ENCODE peak calls at places on chromosomes 3 and 15, in six cellular contexts. T, E, K, B, X and I are unnamed samples.

GRCh38 chr3:68878962-68879361 is 53.4 kb downstream of the TAFA4 start:
- DNase-seq in T (no peak), E (no peak), K (no peak), B (no peak), X (no peak), I (no peak)

GRCh38 chr3:129413687-129414506 is 14.5 kb downstream of the EFCAB12 start:
- DNase-seq in T (no peak), E (peak), K (peak), B (no peak), X (peak), I (no peak)

GRCh38 chr15:69190504-69190903 is 30.1 kb downstream of the GLCE start:
- DNase-seq in T (no peak), E (no peak), K (no peak), B (no peak), X (no peak), I (no peak)

GRCh38 chr3:175304437-175304836 is 445.3 kb downstream of the NAALADL2 start:
- DNase-seq in T (no peak), E (no peak), K (no peak), B (no peak), X (no peak), I (no peak)

GRCh38 chr3:71294919-71295318 is 288.6 kb downstream of the FOXP1 start:
- DNase-seq in T (no peak), E (no peak), K (no peak), B (no peak), X (no peak), I (no peak)

GRCh38 chr3:32374788-32375595 is 16.7 kb upstream of the CMTM7 start:
- DNase-seq in T (peak), E (peak), K (no peak), B (no peak), X (peak), I (no peak)

GRCh38 chr3:35664460-35664919 is 25.2 kb downstream of the ARPP21 start:
- DNase-seq in T (no peak), E (peak), K (no peak), B (no peak), X (no peak), I (peak)

GRCh38 chr15:71093089-71094024 is 21.9 kb upstream of the THSD4 start:
- DNase-seq in T (no peak), E (peak), K (peak), B (no peak), X (peak), I (no peak)

GRCh38 chr15:67771201-67771600 is 54.1 kb upstream of the SKOR1 start:
- DNase-seq in T (no peak), E (no peak), K (no peak), B (no peak), X (no peak), I (no peak)

GRCh38 chr3:146153429-146153828 is 7.6 kb downstream of the PLOD2 start:
- DNase-seq in T (no peak), E (no peak), K (no peak), B (no peak), X (no peak), I (no peak)

GRCh38 chr3:146142757-146143156 is 18.2 kb downstream of the PLOD2 start:
- DNase-seq in T (no peak), E (peak), K (no peak), B (no peak), X (no peak), I (no peak)

GRCh38 chr3:146145642-146146041 is 15.3 kb downstream of the PLOD2 start:
- DNase-seq in T (no peak), E (no peak), K (no peak), B (no peak), X (no peak), I (no peak)

GRCh38 chr3:146152841-146153240 is 8.1 kb downstream of the PLOD2 start:
- DNase-seq in T (no peak), E (peak), K (no peak), B (no peak), X (no peak), I (no peak)

DNA sequence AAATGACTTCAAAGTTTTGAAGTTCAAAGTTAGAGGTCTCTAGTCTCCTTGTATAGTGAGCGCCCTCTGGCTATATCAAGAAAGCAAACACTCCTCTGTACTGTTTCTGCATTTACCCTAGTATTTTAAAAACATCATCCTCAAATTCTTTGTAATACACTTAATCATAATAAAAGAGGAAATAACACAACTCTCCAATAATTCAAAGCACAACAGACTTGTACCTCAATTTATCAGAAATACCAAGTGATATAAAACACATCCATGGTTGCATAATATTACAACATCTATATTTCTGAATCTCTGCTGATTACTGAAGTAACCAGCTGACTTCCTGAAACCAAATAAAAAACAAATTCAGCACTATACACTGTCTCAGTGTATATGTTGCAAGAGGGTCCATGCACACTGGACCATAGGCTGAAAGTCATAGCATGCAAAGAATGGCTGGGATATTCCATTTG is 12.5 kb downstream of the PLOD2 start:
- DNase-seq in T (no peak), E (no peak), K (no peak), B (no peak), X (no peak), I (no peak)
- TF ChIP-seq CTCF in T (peak), E (peak), K (no peak), B (no peak), X (peak), I (no peak)

GRCh38 chr3:39811561-39811960 is 2.2 kb downstream of the MYRIP start:
- DNase-seq in T (no peak), E (no peak), K (no peak), B (no peak), X (no peak), I (no peak)
- H3K27ac ChIP-seq in T (no peak), E (no peak), K (no peak), B (no peak), X (no peak), I (no peak)

GRCh38 chr3:39407773-39408492 is 1.4 kb downstream of the RPSA start:
- DNase-seq in T (no peak), E (no peak), K (no peak), B (no peak), X (no peak), I (no peak)

GRCh38 chr3:39412668-39413260 is 6.2 kb downstream of the RPSA start:
- DNase-seq in T (no peak), E (no peak), K (no peak), B (no peak), X (no peak), I (no peak)

GRCh38 chr3:39409514-39410136 is 3.1 kb downstream of the RPSA start:
- DNase-seq in T (no peak), E (no peak), K (no peak), B (no peak), X (no peak), I (no peak)

GRCh38 chr3:39408493-39409372 is 2.2 kb downstream of the RPSA start:
- DNase-seq in T (no peak), E (no peak), K (no peak), B (no peak), X (no peak), I (no peak)

GRCh38 chr3:39410893-39411292 is 4.4 kb downstream of the RPSA start:
- DNase-seq in T (no peak), E (no peak), K (no peak), B (no peak), X (no peak), I (no peak)
- TF ChIP-seq POLR2A in T (no peak), E (no peak), K (no peak), B (no peak), X (no peak), I (no peak)

GRCh38 chr3:64267774-64268604 is 42.7 kb upstream of the PRICKLE2 start:
- DNase-seq in T (peak), E (peak), K (no peak), B (peak), X (no peak), I (peak)
- TF ChIP-seq CTCF in T (no peak), E (no peak), K (no peak), B (no peak), X (no peak), I (no peak)

GRCh38 chr15:37105795-37106333 is 5.5 kb upstream of the MEIS2 start:
- DNase-seq in T (no peak), E (no peak), K (no peak), B (no peak), X (no peak), I (no peak)

GRCh38 chr15:37107071-37107753 is 6.9 kb upstream of the MEIS2 start:
- DNase-seq in T (peak), E (no peak), K (no peak), B (no peak), X (no peak), I (peak)

GRCh38 chr15:37104413-37105392 is 4.4 kb upstream of the MEIS2 start:
- DNase-seq in T (peak), E (no peak), K (no peak), B (no peak), X (no peak), I (no peak)

GRCh38 chr15:37107754-37108724 is 7.7 kb upstream of the MEIS2 start:
- DNase-seq in T (no peak), E (no peak), K (no peak), B (no peak), X (no peak), I (no peak)

GRCh38 chr15:37106490-37107001 is 6.2 kb upstream of the MEIS2 start:
- DNase-seq in T (peak), E (no peak), K (no peak), B (no peak), X (no peak), I (no peak)
- H3K27ac ChIP-seq in T (peak), E (no peak), K (peak), B (no peak), X (no peak), I (no peak)

GRCh38 chr3:11370134-11370533 is 97.9 kb downstream of the ATG7 start:
- DNase-seq in T (no peak), E (no peak), K (no peak), B (no peak), X (no peak), I (no peak)
- TF ChIP-seq POLR2A in T (no peak), E (no peak), K (no peak), B (no peak), X (no peak), I (no peak)

GRCh38 chr15:33293619-33294309 is 17.0 kb upstream of the RYR3 start:
- DNase-seq in T (no peak), E (no peak), K (no peak), B (no peak), X (no peak), I (peak)
- TF ChIP-seq CTCF in T (no peak), E (no peak), K (no peak), B (no peak), X (no peak), I (no peak)

DNA sequence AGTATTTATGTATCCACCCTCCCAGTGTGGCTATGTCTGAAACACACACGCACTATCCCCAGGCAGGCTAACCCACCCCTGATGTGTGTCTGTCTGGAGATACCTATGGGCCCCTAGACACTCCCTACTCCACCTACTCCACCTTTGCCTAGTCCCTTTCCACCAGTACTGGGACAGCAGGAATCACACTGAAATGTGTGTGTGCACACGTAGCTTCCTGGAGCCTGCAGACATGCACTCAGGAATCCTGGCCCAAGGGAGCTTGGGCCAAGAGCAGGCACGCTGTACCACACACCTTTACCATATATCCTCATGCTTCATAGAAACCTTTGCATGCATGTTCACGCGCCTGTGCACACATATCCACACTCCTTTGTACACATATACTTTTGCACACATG is 6.9 kb upstream of the PTH1R start:
- DNase-seq in T (no peak), E (no peak), K (no peak), B (no peak), X (no peak), I (no peak)
- H3K27ac ChIP-seq in T (no peak), E (no peak), K (no peak), B (no peak), X (no peak), I (no peak)